ENCODE peak calls at places on chromosomes 2 and 18, in nine cellular contexts. N, S, Q, O, X, D, B, C and W are unnamed samples.
A peak's percentile ranks its signal among the peaks of the same experiment; 100 is the strongest.

GRCh38 chr2:98445708-98446577 is 1.3 kb downstream of the INPP4A start:
- DNase-seq in B (no peak), N (no peak), X (no peak), D (no peak), Q (peak; percentile 74), S (peak; percentile 45), C (peak; percentile 39), O (no peak), W (no peak)

GRCh38 chr2:182542501-182543258 is 115.8 kb upstream of the PDE1A start:
- DNase-seq in X (no peak), D (no peak), Q (no peak), S (no peak), N (no peak), B (no peak), O (no peak), C (no peak), W (no peak)

GRCh38 chr2:135800513-135801460 is 36.2 kb downstream of the LCT start:
- DNase-seq in N (no peak), O (no peak), S (no peak), D (no peak), Q (no peak), C (no peak), X (no peak), B (no peak), W (no peak)

GRCh38 chr2:2656046-2656715 is 325.1 kb upstream of the MYT1L start:
- DNase-seq in N (no peak), C (no peak), S (no peak), O (no peak), B (no peak), Q (no peak), D (no peak), X (no peak), W (no peak)

GRCh38 chr2:224671731-224672130 is 44.4 kb downstream of the CCDC195 start:
- DNase-seq in D (no peak), S (no peak), O (no peak), B (no peak), N (no peak), C (no peak), X (no peak), Q (no peak), W (no peak)

GRCh38 chr2:36425771-36426340 is 70.3 kb downstream of the CRIM1 start:
- DNase-seq in C (no peak), Q (no peak), B (no peak), O (no peak), N (no peak), S (no peak), X (no peak), D (no peak), W (no peak)

GRCh38 chr2:241816431-241817121 is 7.6 kb downstream of the NEU4 start:
- DNase-seq in S (no peak), D (no peak), N (no peak), O (no peak), X (no peak), Q (no peak), B (no peak), C (no peak), W (peak; percentile 46)

GRCh38 chr18:80175451-80176235 is 66.6 kb downstream of the ADNP2 start:
- DNase-seq in B (no peak), C (no peak), N (no peak), O (no peak), Q (no peak), X (no peak), D (no peak), S (no peak), W (peak; percentile 30)

GRCh38 chr2:74424139-74424992 is 2.8 kb downstream of the WDR54 start:
- DNase-seq in B (no peak), X (no peak), C (no peak), N (no peak), Q (no peak), O (no peak), S (no peak), D (no peak), W (no peak)

GRCh38 chr2:33219850-33220275 is 256.6 kb upstream of the RASGRP3 start:
- DNase-seq in D (no peak), N (no peak), X (no peak), C (no peak), Q (no peak), S (peak; percentile 13), B (no peak), O (no peak), W (no peak)

GRCh38 chr2:175930504-175930903 is 71.6 kb downstream of the LNPK start:
- DNase-seq in X (no peak), C (no peak), S (no peak), B (no peak), Q (no peak), D (no peak), N (no peak), O (no peak), W (no peak)

GRCh38 chr2:217456016-217456415 is 546.8 kb downstream of the TNS1 start:
- DNase-seq in D (no peak), Q (no peak), S (no peak), X (no peak), O (no peak), C (no peak), N (no peak), B (no peak), W (no peak)

GRCh38 chr2:112640800-112641675 is 4.7 kb upstream of the SLC20A1 start:
- DNase-seq in X (no peak), N (no peak), Q (no peak), D (no peak), C (no peak), S (peak; percentile 46), O (no peak), B (no peak), W (no peak)

GRCh38 chr18:57859314-57859713 is 56.2 kb upstream of the ATP8B1 start:
- DNase-seq in C (peak; percentile 71), S (peak; percentile 58), B (no peak), X (no peak), O (peak; percentile 48), Q (no peak), D (no peak), N (no peak), W (no peak)